ENCODE peak calls at places on chromosomes 12 and 14, in nine cellular contexts. K is Peyer's patch, Q is Caco-2, V is body of pancreas, U is fibroblast of lung, G is Karpas-422, E is breast epithelium, R is H9, W is GM23338. F is an unnamed sample. For H3K4me1, the result is how much of the 10 kb centered on the place peaks cover.

GRCh38 chr14:33647385-33647786 is 303.5 kb downstream of the EGLN3 start:
- DNase-seq in K (no peak), Q (no peak), V (peak), U (peak), G (no peak), E (no peak), R (no peak), W (no peak), F (peak)

GRCh38 chr12:727321-727720 is 25.1 kb upstream of the WNK1 start:
- DNase-seq in K (no peak), Q (no peak), V (no peak), U (peak), G (no peak), E (no peak), R (no peak), W (no peak), F (no peak)

GRCh38 chr14:61355892-61356325 is 34.5 kb downstream of the PRKCH start:
- DNase-seq in K (no peak), Q (peak), V (peak), U (peak), G (no peak), E (peak), R (peak), W (peak), F (peak)

GRCh38 chr12:81123611-81124010 is 45.7 kb downstream of the ACSS3 start:
- DNase-seq in K (no peak), Q (no peak), V (no peak), U (no peak), G (no peak), E (no peak), R (no peak), W (no peak), F (no peak)

GRCh38 chr12:96211989-96212388 is 17.8 kb downstream of the ELK3 start:
- DNase-seq in K (no peak), Q (no peak), V (no peak), U (no peak), G (no peak), E (no peak), R (no peak), W (no peak), F (no peak)

GRCh38 chr12:82904219-82904795 is 217.6 kb downstream of the TMTC2 start:
- DNase-seq in K (no peak), Q (no peak), V (no peak), U (peak), G (no peak), E (no peak), R (no peak), W (no peak), F (no peak)

GRCh38 chr14:83992857-83993256 is 1537.1 kb upstream of the FLRT2 start:
- DNase-seq in K (no peak), Q (no peak), V (no peak), U (peak), G (no peak), E (no peak), R (no peak), W (no peak), F (no peak)

GRCh38 chr12:14756331-14757143 is 46.7 kb downstream of the WBP11 start:
- DNase-seq in K (peak), Q (peak), V (no peak), U (no peak), G (peak), E (no peak), R (peak), W (peak), F (no peak)

GRCh38 chr14:67515386-67516079 is 17.6 kb upstream of the PLEKHH1 start:
- DNase-seq in K (no peak), Q (peak), V (peak), U (peak), G (peak), E (no peak), R (peak), W (peak), F (no peak)

GRCh38 chr14:82636426-82636825 is 1102.8 kb upstream of the SEL1L start:
- DNase-seq in K (no peak), Q (no peak), V (no peak), U (no peak), G (no peak), E (no peak), R (no peak), W (no peak), F (no peak)

GRCh38 chr12:3328081-3328480 is 162.9 kb upstream of the PRMT8 start:
- DNase-seq in K (no peak), Q (no peak), V (no peak), U (no peak), G (no peak), E (no peak), R (no peak), W (no peak), F (no peak)

GRCh38 chr12:74426091-74426490 is 111.5 kb upstream of the ATXN7L3B start:
- DNase-seq in K (no peak), Q (no peak), V (no peak), U (no peak), G (no peak), E (no peak), R (no peak), W (no peak), F (no peak)

GRCh38 chr12:69837191-69838085 is 12.4 kb downstream of the MYRFL start:
- DNase-seq in K (no peak), Q (no peak), V (no peak), U (no peak), G (no peak), E (no peak), R (no peak), W (no peak), F (no peak)

GRCh38 chr14:77063581-77064289 is 34.3 kb upstream of the CIPC start:
- DNase-seq in K (no peak), Q (no peak), V (no peak), U (no peak), G (no peak), E (no peak), R (no peak), W (no peak), F (no peak)

GRCh38 chr14:57302883-57303282 is 34.1 kb downstream of the AP5M1 start:
- DNase-seq in K (no peak), Q (no peak), V (no peak), U (no peak), G (no peak), E (no peak), R (no peak), W (no peak), F (no peak)

GRCh38 chr12:49633703-49634311 is 10.4 kb downstream of the PRPF40B start:
- DNase-seq in K (peak), Q (no peak), V (no peak), U (no peak), G (no peak), E (no peak), R (no peak), W (no peak), F (no peak)

GRCh38 chr12:123940627-123940966 is 32.0 kb downstream of the CCDC92 start:
- DNase-seq in K (peak), Q (no peak), V (no peak), U (no peak), G (no peak), E (no peak), R (no peak), W (no peak), F (no peak)

GRCh38 chr12:110739894-110740293 is 2.8 kb downstream of the PPP1CC start:
- DNase-seq in K (no peak), Q (no peak), V (no peak), U (peak), G (no peak), E (no peak), R (no peak), W (no peak), F (no peak)

GRCh38 chr12:120110550-120111501 is 5.7 kb downstream of the RAB35 start:
- DNase-seq in K (peak), Q (no peak), V (peak), U (no peak), G (peak), E (no peak), R (peak), W (peak), F (no peak)

GRCh38 chr12:39986674-39987073 is 119.2 kb downstream of the SLC2A13 start:
- DNase-seq in K (no peak), Q (no peak), V (no peak), U (no peak), G (no peak), E (no peak), R (no peak), W (no peak), F (no peak)

GRCh38 chr12:95117178-95117599 is 43.8 kb upstream of the NR2C1 start:
- DNase-seq in K (peak), Q (peak), V (peak), U (peak), G (peak), E (peak), R (no peak), W (peak), F (peak)

GRCh38 chr14:68278568-68279436 is 459.2 kb downstream of the RAD51B start:
- DNase-seq in K (no peak), Q (no peak), V (peak), U (peak), G (no peak), E (no peak), R (no peak), W (no peak), F (peak)

GRCh38 chr12:95096852-95097251 is 23.4 kb upstream of the NR2C1 start:
- DNase-seq in K (no peak), Q (no peak), V (peak), U (peak), G (no peak), E (no peak), R (no peak), W (no peak), F (peak)

GRCh38 chr12:102059343-102059742 is 2.4 kb downstream of the WASHC3 start:
- DNase-seq in K (no peak), Q (peak), V (no peak), U (no peak), G (no peak), E (no peak), R (no peak), W (no peak), F (no peak)

GRCh38 chr14:50785506-50786063 is 45.4 kb downstream of the NIN start:
- DNase-seq in K (no peak), Q (no peak), V (no peak), U (no peak), G (no peak), E (no peak), R (no peak), W (peak), F (no peak)

GRCh38 chr14:91241848-91242247 is 2.7 kb downstream of the GPR68 start:
- DNase-seq in K (peak), Q (no peak), V (peak), U (no peak), G (peak), E (no peak), R (no peak), W (no peak), F (no peak)

GRCh38 chr14:92783813-92784431 is 10.2 kb upstream of the GOLGA5 start:
- DNase-seq in K (no peak), Q (peak), V (peak), U (peak), G (peak), E (no peak), R (no peak), W (peak), F (peak)

GRCh38 chr14:104443391-104444158 is 136.0 kb upstream of the C14orf180 start:
- DNase-seq in K (no peak), Q (no peak), V (no peak), U (no peak), G (peak), E (peak), R (peak), W (peak), F (no peak)

GRCh38 chr12:119354187-119354586 is 19.7 kb downstream of the CCDC60 start:
- DNase-seq in K (no peak), Q (no peak), V (no peak), U (no peak), G (no peak), E (no peak), R (no peak), W (no peak), F (no peak)

GRCh38 chr12:90331262-90331661 is 622.6 kb upstream of the ATP2B1 start:
- DNase-seq in K (no peak), Q (no peak), V (no peak), U (peak), G (no peak), E (no peak), R (no peak), W (no peak), F (no peak)

GRCh38 chr14:47541652-47542051 is 133.8 kb downstream of the MDGA2 start:
- DNase-seq in K (no peak), Q (no peak), V (no peak), U (no peak), G (no peak), E (no peak), R (no peak), W (peak), F (no peak)

GRCh38 chr12:143964-144649 is 69.8 kb downstream of the SLC6A12 start:
- DNase-seq in K (peak), Q (peak), V (no peak), U (peak), G (no peak), E (no peak), R (no peak), W (peak), F (no peak)

GRCh38 chr14:92568621-92569479 is 55.3 kb downstream of the RIN3 start:
- DNase-seq in K (peak), Q (no peak), V (no peak), U (no peak), G (no peak), E (no peak), R (no peak), W (no peak), F (no peak)

GRCh38 chr14:37247777-37248461 is 50.2 kb downstream of the MIPOL1 start:
- DNase-seq in K (no peak), Q (no peak), V (no peak), U (no peak), G (no peak), E (no peak), R (no peak), W (no peak), F (no peak)

GRCh38 chr14:104297313-104297704 is 158.9 kb downstream of the KIF26A start:
- DNase-seq in K (no peak), Q (no peak), V (no peak), U (no peak), G (no peak), E (no peak), R (no peak), W (no peak), F (no peak)

GRCh38 chr12:41923351-41923750 is 221.3 kb downstream of the GXYLT1 start:
- DNase-seq in K (no peak), Q (no peak), V (no peak), U (no peak), G (no peak), E (no peak), R (no peak), W (no peak), F (no peak)
- H3K4me1 ChIP-seq in K (under half), Q (under half), V (under half), U (under half), G (under half), E (under half), R (under half), W (under half), F (under half)

DNA sequence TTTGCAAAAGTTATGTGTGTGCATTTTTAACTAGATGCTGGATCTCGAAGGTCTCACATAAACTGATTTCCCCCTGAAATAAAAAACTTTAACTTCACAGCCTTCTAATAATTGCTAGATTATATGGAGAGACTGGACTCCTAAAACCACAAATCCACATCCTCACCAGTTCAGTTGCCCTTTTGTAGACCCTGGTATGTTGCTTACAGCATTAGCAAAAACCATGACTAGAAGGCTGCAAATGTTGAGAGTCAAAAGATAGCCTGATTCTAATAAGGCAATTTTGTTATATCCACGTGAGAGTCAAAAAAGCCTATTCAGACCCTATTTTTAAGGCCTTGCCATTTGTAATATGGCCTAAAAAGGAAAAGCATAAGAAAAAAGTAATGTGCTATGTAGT is 37.4 kb downstream of the RASSF8 start:
- DNase-seq in K (no peak), Q (no peak), V (no peak), U (peak), G (no peak), E (no peak), R (no peak), W (no peak), F (peak)
- H3K4me1 ChIP-seq in K (under half), Q (under half), V (under half), U (under half), G (under half), E (under half), R (under half), W (under half), F (half or more)

DNA sequence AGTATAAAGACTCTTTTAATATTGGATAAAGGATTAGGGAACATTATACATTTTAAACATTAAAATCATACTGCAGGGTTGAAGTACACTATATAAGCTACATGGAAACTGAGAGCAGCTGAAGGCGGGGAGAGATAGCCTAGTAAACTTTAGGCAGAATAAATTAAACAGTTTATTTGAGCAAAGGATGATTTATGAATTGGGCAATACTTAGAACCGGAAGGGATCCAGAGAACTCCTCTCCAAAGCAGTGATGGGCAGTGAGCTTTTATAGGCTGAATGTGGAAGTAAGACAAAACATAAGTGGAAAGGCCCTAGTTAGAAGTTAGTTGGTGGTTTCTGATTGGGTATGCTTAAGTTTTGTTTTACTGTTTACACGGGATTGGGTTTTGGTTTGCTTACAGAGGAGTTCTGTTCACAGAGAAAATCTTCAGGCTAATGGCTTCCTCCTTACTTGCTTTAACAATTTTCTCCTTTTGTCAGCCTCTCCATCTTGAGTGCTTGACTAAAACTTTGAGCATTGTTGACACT is 18.9 kb downstream of the LEMD3 start:
- DNase-seq in K (no peak), Q (no peak), V (no peak), U (no peak), G (no peak), E (no peak), R (no peak), W (no peak), F (no peak)
- H3K4me1 ChIP-seq in K (under half), Q (under half), V (under half), U (under half), G (under half), E (under half), R (under half), W (under half), F (under half)

DNA sequence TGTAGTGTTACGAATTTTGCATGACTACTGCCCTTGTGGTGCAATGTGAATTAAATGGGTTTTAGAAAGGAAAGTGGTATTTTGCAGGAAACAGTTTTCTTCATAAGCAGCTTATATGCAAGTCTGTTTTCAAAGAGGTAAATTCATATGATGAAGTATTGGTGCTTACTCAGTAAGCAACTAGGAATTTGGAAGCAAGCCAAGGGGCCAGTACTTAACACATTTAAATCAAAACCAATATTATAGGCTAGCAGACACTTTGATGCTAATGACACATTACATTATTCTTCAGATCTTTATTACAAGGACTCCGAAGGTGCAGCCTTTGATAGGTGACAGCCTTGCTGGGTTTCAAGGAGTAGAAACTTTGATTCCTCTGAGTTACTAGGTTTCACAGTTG is 23.1 kb downstream of the MGAT4C start:
- DNase-seq in K (no peak), Q (no peak), V (no peak), U (peak), G (no peak), E (no peak), R (no peak), W (no peak), F (no peak)
- H3K4me1 ChIP-seq in K (under half), Q (under half), V (under half), U (under half), G (under half), E (under half), R (under half), W (under half), F (under half)

DNA sequence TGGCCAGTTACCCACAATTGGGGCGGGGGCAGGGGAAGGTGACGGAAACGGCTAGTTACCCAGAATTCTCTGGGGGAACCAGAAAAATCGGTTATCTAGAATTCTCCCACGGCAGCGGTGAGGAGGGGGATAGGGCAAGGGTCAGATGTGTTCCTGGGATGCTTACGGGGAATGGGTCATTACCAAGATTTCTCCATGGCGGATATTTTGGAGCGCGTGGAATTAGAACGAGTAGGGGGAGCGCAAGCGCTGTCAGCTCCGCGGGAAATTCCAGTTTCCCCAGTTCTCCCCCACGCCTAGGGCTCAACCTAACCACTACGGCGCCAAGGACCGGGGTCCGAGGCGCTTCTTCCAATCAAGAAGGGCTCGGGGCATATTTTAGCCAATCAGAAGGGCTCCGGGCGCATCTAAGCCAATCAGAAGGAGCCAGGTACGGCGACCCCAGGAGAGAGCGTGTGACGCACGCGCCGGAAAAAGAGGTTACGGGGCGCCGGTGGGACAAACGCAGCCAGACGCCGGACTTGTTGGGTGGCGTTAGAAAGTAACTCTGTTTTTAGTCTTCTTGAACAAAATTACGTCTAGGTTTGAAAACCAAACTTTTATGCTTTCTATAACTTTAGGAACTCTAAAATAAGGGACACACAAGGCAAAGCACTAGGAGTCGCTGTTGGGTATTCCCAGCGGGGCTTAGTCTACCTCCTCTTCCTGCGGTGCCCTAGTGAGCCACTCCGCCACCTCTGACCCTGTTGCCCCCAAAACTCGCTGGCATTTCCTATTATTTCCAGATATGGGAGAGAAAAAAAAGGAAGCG is at the start of gene PAN2:
- DNase-seq in K (peak), Q (peak), V (peak), U (peak), G (peak), E (peak), R (peak), W (peak), F (peak)
- H3K4me1 ChIP-seq in K (under half), Q (under half), V (under half), U (under half), G (under half), E (under half), R (under half), W (under half), F (under half)

GRCh38 chr14:75249958-75250336 is 28.7 kb upstream of the FOS start:
- DNase-seq in K (no peak), Q (no peak), V (no peak), U (no peak), G (no peak), E (no peak), R (no peak), W (no peak), F (no peak)
- H3K4me1 ChIP-seq in K (under half), Q (under half), V (under half), U (under half), G (under half), E (under half), R (under half), W (under half), F (under half)

GRCh38 chr12:47214001-47214619 is 134.4 kb upstream of the AMIGO2 start:
- DNase-seq in K (no peak), Q (no peak), V (no peak), U (no peak), G (peak), E (no peak), R (no peak), W (no peak), F (no peak)
- H3K4me1 ChIP-seq in K (under half), Q (under half), V (under half), U (under half), G (half or more), E (under half), R (under half), W (under half), F (under half)

GRCh38 chr12:29155079-29155478 is 6.0 kb downstream of the FAR2 start:
- DNase-seq in K (no peak), Q (no peak), V (no peak), U (no peak), G (no peak), E (no peak), R (no peak), W (no peak), F (no peak)
- H3K4me1 ChIP-seq in K (under half), Q (under half), V (under half), U (under half), G (under half), E (under half), R (under half), W (under half), F (under half)